ENCODE peak calls at places on chromosome 6, in six cellular contexts. U, X, S, O, J and P are unnamed samples.

GRCh38 chr6:163324928-163325784 is 89.4 kb upstream of the QKI start:
- DNase-seq in U (no peak), X (no peak), S (peak; percentile 56), O (no peak), J (no peak), P (no peak)

GRCh38 chr6:154656660-154657059 is 76.6 kb upstream of the SCAF8 start:
- DNase-seq in U (no peak), X (no peak), S (no peak), O (no peak), J (no peak), P (no peak)

GRCh38 chr6:83633149-83633548 is 75.8 kb downstream of the SNAP91 start:
- DNase-seq in U (peak; percentile 4), X (no peak), S (no peak), O (no peak), J (no peak), P (no peak)

GRCh38 chr6:24643925-24644324 is 2.1 kb downstream of the KIAA0319 start:
- DNase-seq in U (no peak), X (no peak), S (no peak), O (no peak), J (no peak), P (no peak)

GRCh38 chr6:142732790-142733189 is 212.2 kb downstream of the HIVEP2 start:
- DNase-seq in U (no peak), X (no peak), S (no peak), O (no peak), J (no peak), P (no peak)

GRCh38 chr6:131966443-131966842 is 15.3 kb upstream of the CCN2 start:
- DNase-seq in U (no peak), X (no peak), S (peak; percentile 65), O (no peak), J (peak; percentile 74), P (no peak)

GRCh38 chr6:30591008-30591407 is 19.8 kb downstream of the ABCF1 start:
- DNase-seq in U (no peak), X (no peak), S (peak; percentile 57), O (no peak), J (peak; percentile 72), P (no peak)

GRCh38 chr6:127582777-127583462 is 5.9 kb downstream of the C6orf58 start:
- DNase-seq in U (no peak), X (no peak), S (peak; percentile 72), O (no peak), J (peak; percentile 91), P (no peak)

DNA sequence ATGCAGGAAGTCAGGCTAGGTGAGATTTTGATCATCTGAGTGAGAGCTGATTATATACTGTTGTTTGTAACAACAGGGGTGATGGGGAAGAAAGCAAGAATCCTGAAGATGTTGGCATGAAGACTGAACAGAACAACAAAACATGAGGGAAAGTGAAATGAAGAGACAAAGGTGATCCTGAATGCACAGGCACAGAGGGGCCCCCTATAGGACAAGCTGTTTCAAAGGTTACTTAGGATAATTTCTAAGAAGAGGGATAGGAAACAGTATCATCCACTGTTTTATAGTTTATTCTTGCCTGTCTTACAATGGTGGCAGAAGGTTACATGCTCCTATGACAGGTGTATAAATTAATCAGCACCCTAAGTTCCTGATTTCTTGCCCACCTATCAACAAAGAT is 192.2 kb downstream of the EDN1 start:
- DNase-seq in U (no peak), X (no peak), S (no peak), O (no peak), J (no peak), P (no peak)
- TF ChIP-seq CTCF in U (peak; percentile 65), X (no peak), S (peak; percentile 26), O (peak; percentile 18), J (peak; percentile 15), P (no peak)

DNA sequence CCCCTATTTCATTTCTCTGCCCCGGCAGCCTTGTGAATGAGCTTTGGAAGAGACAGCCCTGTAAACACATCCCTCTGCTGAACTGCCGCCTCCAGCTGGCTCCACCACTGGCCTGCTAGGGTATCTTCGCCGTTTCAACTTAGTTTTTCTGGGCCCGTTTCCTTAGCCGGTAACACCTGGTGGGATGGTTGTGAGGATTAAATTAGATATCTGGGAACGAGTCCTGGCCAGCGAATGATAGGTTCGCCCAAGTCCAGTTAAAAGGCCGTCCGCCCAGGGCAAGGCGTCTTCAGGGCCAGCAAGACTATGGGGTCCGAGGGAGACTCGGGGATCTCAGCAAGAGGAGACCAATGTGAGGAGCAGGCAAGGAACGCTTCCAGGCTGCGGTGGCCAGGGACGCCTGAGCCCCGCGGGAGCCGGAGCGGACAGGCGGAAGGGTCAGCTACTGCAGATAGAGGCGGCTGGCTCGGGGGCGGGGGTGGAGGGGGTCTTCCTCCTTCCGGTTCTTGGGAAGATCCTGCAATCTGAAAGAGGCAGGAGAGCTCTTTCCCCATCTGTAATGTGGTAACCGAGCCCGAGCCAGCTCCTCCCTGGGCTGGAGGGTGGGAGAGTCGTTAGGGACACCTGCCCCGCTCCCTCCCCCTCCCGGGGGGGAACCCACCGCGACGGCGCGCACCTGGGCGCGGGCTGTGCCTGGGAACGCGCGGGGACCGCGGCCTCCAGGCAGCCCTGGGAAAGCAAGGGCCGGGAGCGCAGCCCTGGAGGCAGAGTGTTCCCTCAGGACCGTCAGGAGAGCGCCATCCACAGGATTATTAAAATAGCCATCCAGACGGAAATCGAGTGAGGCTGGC is 4.5 kb upstream of the PTCRA start:
- DNase-seq in U (no peak), X (no peak), S (peak; percentile 25), O (peak; percentile 15), J (no peak), P (no peak)
- TF ChIP-seq CTCF in U (no peak), X (no peak), S (peak; percentile 8), O (no peak), J (no peak), P (no peak)

DNA sequence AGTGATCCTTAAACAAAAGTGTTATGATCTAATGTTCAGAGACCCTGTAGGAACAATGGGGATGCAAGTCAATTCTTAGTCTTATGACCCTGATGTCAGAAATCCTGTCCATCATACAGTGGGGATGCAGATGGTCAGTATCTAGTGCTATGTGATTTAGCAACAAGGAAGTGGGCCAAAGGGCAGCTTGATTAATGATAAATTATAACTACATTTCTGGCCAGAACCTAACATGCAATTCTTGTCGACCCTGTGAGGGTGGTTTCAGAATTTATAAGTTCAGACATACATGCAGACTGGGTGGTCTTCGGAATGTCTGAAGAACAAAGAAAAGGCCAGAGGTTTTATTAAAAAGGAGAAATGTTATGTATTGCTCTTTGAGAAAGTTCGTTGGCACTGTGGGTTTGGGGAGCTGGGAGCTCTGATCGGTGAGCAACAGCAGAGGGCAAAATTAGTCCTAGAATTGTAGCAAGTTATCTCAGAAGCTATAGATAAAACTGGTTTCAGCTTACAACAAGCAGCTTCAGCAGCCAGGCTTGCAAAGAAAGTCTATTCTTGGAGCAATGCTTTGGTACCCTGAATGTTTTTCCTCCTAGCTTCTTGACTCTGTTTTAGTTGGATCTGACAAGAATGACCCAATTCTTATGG is 50.8 kb downstream of the RPF2 start:
- DNase-seq in U (no peak), X (no peak), S (peak; percentile 64), O (no peak), J (no peak), P (no peak)
- TF ChIP-seq CTCF in U (no peak), X (no peak), S (peak; percentile 22), O (no peak), J (no peak), P (no peak)

DNA sequence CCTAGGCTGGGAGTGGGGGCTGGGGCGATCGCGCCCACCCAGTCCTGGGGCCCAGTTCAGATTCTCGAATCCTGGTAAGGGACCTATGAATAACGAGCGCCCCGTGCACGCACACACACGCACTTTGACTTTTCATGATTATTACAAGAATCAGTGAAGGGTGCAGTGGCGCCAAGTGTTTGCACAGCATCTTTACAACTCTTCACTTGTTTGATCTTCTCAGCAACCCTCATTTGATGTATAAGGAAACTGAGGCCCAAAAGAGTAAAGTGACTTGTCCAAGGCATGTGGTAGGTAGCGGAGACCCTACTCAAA is 863 bp upstream of the LRFN2 start:
- DNase-seq in U (no peak), X (no peak), S (no peak), O (no peak), J (no peak), P (no peak)
- TF ChIP-seq CTCF in U (no peak), X (no peak), S (no peak), O (no peak), J (no peak), P (peak; percentile 3)

GRCh38 chr6:12158686-12159415 is 131.3 kb upstream of the EDN1 start:
- DNase-seq in U (no peak), X (no peak), S (no peak), O (no peak), J (no peak), P (no peak)
- TF ChIP-seq CTCF in U (no peak), X (no peak), S (no peak), O (no peak), J (peak; percentile 25), P (peak; percentile 34)

GRCh38 chr6:137200288-137200687 is 18.9 kb downstream of the IFNGR1 start:
- DNase-seq in U (no peak), X (no peak), S (no peak), O (no peak), J (no peak), P (no peak)

GRCh38 chr6:137203256-137203655 is 15.9 kb downstream of the IFNGR1 start:
- DNase-seq in U (no peak), X (no peak), S (no peak), O (no peak), J (no peak), P (no peak)

GRCh38 chr6:137197684-137198645 is 21.2 kb downstream of the IFNGR1 start:
- DNase-seq in U (no peak), X (no peak), S (no peak), O (no peak), J (no peak), P (no peak)

GRCh38 chr6:137206562-137206961 is 12.6 kb downstream of the IFNGR1 start:
- DNase-seq in U (no peak), X (no peak), S (peak; percentile 43), O (no peak), J (no peak), P (no peak)

GRCh38 chr6:137202078-137202477 is 17.1 kb downstream of the IFNGR1 start:
- DNase-seq in U (no peak), X (no peak), S (no peak), O (no peak), J (no peak), P (no peak)
- TF ChIP-seq CTCF in U (no peak), X (no peak), S (peak; percentile 6), O (peak; percentile 5), J (peak; percentile 16), P (no peak)

DNA sequence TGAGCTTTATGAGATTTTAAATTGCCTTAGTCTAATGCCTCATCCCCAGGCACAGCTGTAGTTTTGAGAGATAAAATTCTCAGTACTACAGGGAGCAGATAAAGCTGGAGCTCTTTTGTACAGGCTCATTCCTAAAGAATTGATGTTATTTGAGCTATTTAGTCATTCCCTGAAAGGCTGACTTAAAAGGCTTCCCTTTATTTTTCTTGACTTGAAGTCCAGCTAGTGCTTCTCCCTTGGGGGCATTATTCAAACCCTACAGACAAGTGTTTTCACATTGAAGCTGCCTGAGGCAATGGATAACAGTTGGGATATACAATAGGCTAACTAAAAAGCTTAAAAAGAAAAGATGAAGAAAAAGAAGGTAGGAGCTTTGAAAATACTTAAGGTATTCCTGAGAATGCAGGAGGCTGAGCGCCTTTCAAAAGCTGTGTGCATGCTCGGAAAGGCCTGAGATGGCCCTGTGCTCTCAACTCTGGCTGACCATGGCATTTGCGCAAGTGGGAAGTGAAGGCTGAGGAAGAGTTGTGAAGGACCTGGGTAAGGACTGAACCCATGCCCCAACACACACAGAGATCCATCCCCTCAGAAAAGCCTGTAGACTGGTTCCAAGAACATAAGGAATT is 315.1 kb downstream of the SMOC2 start:
- DNase-seq in U (no peak), X (no peak), S (peak; percentile 69), O (no peak), J (peak; percentile 59), P (no peak)
- TF ChIP-seq CTCF in U (no peak), X (no peak), S (no peak), O (no peak), J (no peak), P (no peak)

GRCh38 chr6:152078804-152079203 is 271.3 kb downstream of the ESR1 start:
- DNase-seq in U (no peak), X (no peak), S (no peak), O (no peak), J (no peak), P (no peak)
- TF ChIP-seq CTCF in U (no peak), X (no peak), S (no peak), O (no peak), J (no peak), P (no peak)